ENCODE peak calls at places on chromosomes 12 and 14, in six cellular contexts. G, D, F, X, R and I are unnamed samples.

GRCh38 chr14:21092147-21093011 is 6.1 kb downstream of the ZNF219 start:
- DNase-seq in G (no peak), F (no peak), R (peak; percentile 49), D (peak; percentile 77), X (peak; percentile 96), I (no peak)

GRCh38 chr12:6145584-6145983 is 21.1 kb upstream of the VWF start:
- DNase-seq in G (no peak), D (no peak), F (no peak), R (no peak), X (no peak), I (no peak)

GRCh38 chr12:97148941-97149559 is 242.0 kb downstream of the NEDD1 start:
- DNase-seq in R (peak; percentile 27), D (no peak), X (peak; percentile 96), F (no peak), G (no peak), I (no peak)

GRCh38 chr12:92070054-92070863 is 75.4 kb downstream of the BTG1 start:
- DNase-seq in R (no peak), G (no peak), X (no peak), F (no peak), D (no peak), I (no peak)

GRCh38 chr14:100822921-100823320 is 3.0 kb upstream of the MEG3 start:
- DNase-seq in R (peak; percentile 21), X (no peak), F (no peak), D (no peak), G (no peak), I (no peak)

GRCh38 chr12:105476616-105477015 is 146.1 kb downstream of the C12orf75 start:
- DNase-seq in D (no peak), X (no peak), R (no peak), G (no peak), F (no peak), I (no peak)

GRCh38 chr12:125888921-125889320 is 823.7 kb downstream of the AACS start:
- DNase-seq in X (no peak), G (no peak), R (peak; percentile 64), D (no peak), F (no peak), I (peak; percentile 63)

GRCh38 chr12:52278530-52278929 is 4.1 kb downstream of the KRT86 start:
- DNase-seq in R (no peak), F (no peak), D (no peak), X (no peak), G (no peak), I (no peak)

GRCh38 chr14:61077437-61077836 is 96.4 kb downstream of the SLC38A6 start:
- DNase-seq in R (no peak), F (no peak), D (no peak), G (no peak), X (no peak), I (no peak)

GRCh38 chr12:55743967-55744931 is 1.3 kb downstream of the GDF11 start:
- DNase-seq in R (no peak), F (no peak), D (no peak), X (peak; percentile 78), G (no peak), I (no peak)

GRCh38 chr14:23568021-23568599 is 519 bp upstream of the AP1G2 start:
- DNase-seq in X (no peak), G (no peak), D (no peak), R (no peak), F (no peak), I (no peak)

GRCh38 chr14:92847220-92848148 is 53.4 kb downstream of the GOLGA5 start:
- DNase-seq in X (no peak), G (no peak), R (no peak), F (no peak), D (no peak), I (no peak)

GRCh38 chr14:69815556-69815955 is 18.5 kb upstream of the SLC10A1 start:
- DNase-seq in F (no peak), X (no peak), R (no peak), G (no peak), D (no peak), I (no peak)

GRCh38 chr14:100827140-100827517 is 1.2 kb downstream of the MEG3 start:
- DNase-seq in R (peak; percentile 33), D (no peak), G (no peak), F (no peak), X (no peak), I (no peak)

GRCh38 chr12:66072135-66072534 is 58.4 kb downstream of the LLPH start:
- DNase-seq in G (no peak), X (no peak), D (no peak), F (no peak), R (no peak), I (no peak)

GRCh38 chr12:12214635-12215131 is 52.2 kb downstream of the LRP6 start:
- DNase-seq in G (no peak), X (peak; percentile 60), F (no peak), D (no peak), R (peak; percentile 60), I (peak; percentile 41)

GRCh38 chr12:62785941-62786559 is 148.9 kb downstream of the PPM1H start:
- DNase-seq in G (peak; percentile 95), D (no peak), R (peak; percentile 99), F (peak; percentile 90), X (peak; percentile 55), I (peak; percentile 99)

GRCh38 chr14:20632831-20633771 is 8.4 kb downstream of the OR6S1 start:
- DNase-seq in R (peak; percentile 82), D (peak; percentile 36), F (no peak), G (no peak), X (peak; percentile 94), I (peak; percentile 73)

GRCh38 chr12:57524814-57525614 is 2.4 kb downstream of the MBD6 start:
- DNase-seq in G (no peak), X (no peak), F (no peak), D (no peak), R (no peak), I (no peak)
- H3K4me3 ChIP-seq in G (no peak overlapping the region), X (peak overlapping the region; percentile 98), F (no peak overlapping the region), D (peak overlapping the region; percentile 87), R (peak overlapping the region; percentile 91), I (no peak overlapping the region)

DNA sequence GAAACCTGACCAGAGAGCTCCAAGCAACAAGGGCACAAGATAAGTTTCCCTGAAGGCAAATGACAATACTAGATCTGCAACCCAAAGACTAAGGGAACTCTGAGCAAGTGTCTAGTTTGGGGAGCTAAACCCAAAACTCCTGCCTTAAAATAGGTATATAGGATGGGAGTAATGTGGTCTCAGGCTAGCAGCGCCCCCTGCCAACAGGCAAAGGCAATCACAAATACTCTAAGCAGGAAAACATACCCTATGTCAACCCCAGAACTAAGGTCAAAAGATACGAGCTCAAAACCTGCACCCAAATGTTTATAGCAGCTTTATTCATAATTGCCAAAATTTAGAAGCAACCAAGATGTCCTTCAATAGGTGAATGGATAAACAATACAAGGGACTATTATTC is 218.8 kb downstream of the ITPR2 start:
- DNase-seq in F (no peak), D (no peak), X (peak; percentile 84), G (no peak), R (peak; percentile 6), I (no peak)
- TF ChIP-seq CTCF in F (peak; percentile 58), D (peak; percentile 40), X (peak; percentile 100), G (peak; percentile 66), R (peak; percentile 75), I (peak; percentile 40)

GRCh38 chr12:43806737-43807072 is 588 bp upstream of the TWF1 start:
- DNase-seq in F (no peak), R (peak; percentile 10), G (no peak), X (no peak), D (no peak), I (peak; percentile 2)

GRCh38 chr12:43812042-43812441 is 5.9 kb upstream of the TWF1 start:
- DNase-seq in F (no peak), D (no peak), G (no peak), X (no peak), R (no peak), I (no peak)

GRCh38 chr12:43805149-43805856 is 814 bp downstream of the TWF1 start:
- DNase-seq in G (no peak), X (no peak), D (no peak), F (no peak), R (peak; percentile 9), I (peak; percentile 6)

GRCh38 chr12:43805857-43806736 is at the start of gene TWF1:
- DNase-seq in F (no peak), X (peak; percentile 97), R (peak; percentile 80), D (peak; percentile 83), G (no peak), I (peak; percentile 53)

DNA sequence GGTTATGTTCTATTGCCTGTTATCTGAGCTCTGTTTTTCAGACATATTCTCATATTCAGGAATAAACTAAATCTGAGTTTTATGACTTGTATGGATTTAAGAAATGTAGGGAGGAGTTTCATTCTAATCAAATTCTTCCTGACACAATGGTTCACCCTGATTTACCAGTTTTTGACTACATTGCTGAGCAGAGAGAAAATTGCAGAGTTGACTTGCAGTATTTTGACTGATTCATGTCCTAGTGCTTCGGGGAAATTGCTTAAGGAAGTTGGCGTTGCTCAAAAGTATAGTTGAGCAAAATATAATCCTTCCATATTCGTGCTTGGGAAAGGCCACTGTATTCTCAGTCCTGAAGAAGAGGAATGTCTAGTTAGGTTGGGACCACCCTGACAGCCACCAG is 1.2 kb upstream of the TWF1 start:
- DNase-seq in D (no peak), X (no peak), F (no peak), R (no peak), G (no peak), I (no peak)
- H3K4me3 ChIP-seq in D (no peak overlapping the region), X (peak overlapping the region; percentile 99), F (no peak overlapping the region), R (no peak overlapping the region), G (no peak overlapping the region), I (no peak overlapping the region)

GRCh38 chr12:109735051-109735521 is 21.5 kb downstream of the FAM222A start:
- DNase-seq in D (peak; percentile 8), X (no peak), F (no peak), G (no peak), R (no peak), I (no peak)
- TF ChIP-seq CTCF in D (no peak), X (no peak), F (no peak), G (no peak), R (no peak), I (no peak)

GRCh38 chr12:8034802-8035201 is 2.3 kb downstream of the FOXJ2 start:
- DNase-seq in G (no peak), R (peak; percentile 15), F (no peak), X (no peak), D (no peak), I (no peak)
- H3K4me3 ChIP-seq in G (no peak overlapping the region), R (peak overlapping the region; percentile 88), F (peak overlapping the region; percentile 85), X (peak overlapping the region; percentile 91), D (peak overlapping the region; percentile 80), I (peak overlapping the region; percentile 89)

GRCh38 chr12:22173154-22173553 is 127.1 kb downstream of the CMAS start:
- DNase-seq in F (no peak), X (no peak), G (no peak), D (no peak), R (no peak), I (no peak)
- TF ChIP-seq CTCF in F (no peak), X (peak; percentile 33), G (no peak), D (no peak), R (peak; percentile 37), I (no peak)

GRCh38 chr14:52551205-52551604 is 1.1 kb downstream of the TXNDC16 start:
- DNase-seq in G (no peak), D (no peak), X (no peak), R (no peak), F (no peak), I (no peak)
- H3K4me3 ChIP-seq in G (peak overlapping the region; percentile 84), D (peak overlapping the region; percentile 96), X (peak overlapping the region; percentile 83), R (peak overlapping the region; percentile 77), F (no peak overlapping the region), I (peak overlapping the region; percentile 83)

DNA sequence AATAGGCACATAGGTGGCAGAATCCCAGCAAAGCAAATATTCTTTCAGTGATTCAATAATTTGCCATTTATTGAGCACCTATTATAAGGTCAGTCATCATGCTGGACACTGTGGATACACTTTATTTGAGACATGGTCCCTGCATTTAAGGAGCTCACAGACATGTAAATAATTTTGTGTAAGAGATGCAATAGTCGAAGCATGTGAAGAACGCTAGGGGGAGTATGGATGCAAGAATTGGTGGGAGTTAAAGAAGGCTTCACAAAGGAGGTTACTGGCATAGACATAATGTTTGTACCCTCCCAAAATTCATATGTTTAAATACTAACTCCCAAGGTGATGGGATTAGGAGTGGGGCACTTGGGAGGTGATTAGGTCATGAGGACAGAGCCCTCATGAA is 260.6 kb upstream of the GARIN6 start:
- DNase-seq in G (peak; percentile 5), D (no peak), F (no peak), R (peak; percentile 41), X (peak; percentile 61), I (peak; percentile 29)
- TF ChIP-seq CTCF in G (peak; percentile 57), D (no peak), F (peak; percentile 39), R (peak; percentile 48), X (peak; percentile 85), I (peak; percentile 42)